ENCODE peak calls at places on chromosomes 2 and 18, in five cellular contexts. L is heart left ventricle, B is A549, V is neural progenitor cell, E is HL-60. K is an unnamed sample.

GRCh38 chr2:68715353-68716041 is 19.1 kb upstream of the ARHGAP25 start:
- DNase-seq in L (no peak), B (peak), V (peak), E (peak), K (peak)

GRCh38 chr2:239762742-239763269 is 262.3 kb downstream of the NDUFA10 start:
- DNase-seq in L (no peak), B (no peak), V (no peak), E (no peak), K (no peak)

GRCh38 chr18:76496200-76496890 is 1.3 kb upstream of the ZNF516 start:
- DNase-seq in L (peak), B (no peak), V (peak), E (peak), K (peak)

GRCh38 chr2:68377137-68377780 is 12.2 kb downstream of the PLEK start:
- DNase-seq in L (no peak), B (no peak), V (no peak), E (no peak), K (no peak)

GRCh38 chr2:24883946-24884345 is 36.1 kb downstream of the ADCY3 start:
- DNase-seq in L (no peak), B (no peak), V (no peak), E (no peak), K (no peak)

GRCh38 chr2:54088191-54088634 is 27.2 kb upstream of the ACYP2 start:
- DNase-seq in L (no peak), B (no peak), V (peak), E (no peak), K (no peak)

GRCh38 chr2:241909769-241910168 is 40.2 kb downstream of the RTP5 start:
- DNase-seq in L (no peak), B (no peak), V (no peak), E (no peak), K (no peak)

GRCh38 chr2:19674051-19675002 is 227.5 kb downstream of the TTC32 start:
- DNase-seq in L (no peak), B (no peak), V (no peak), E (no peak), K (no peak)

GRCh38 chr2:24247592-24247991 is 72.7 kb downstream of the FAM228A start:
- DNase-seq in L (no peak), B (no peak), V (no peak), E (no peak), K (no peak)

GRCh38 chr2:130910931-130911330 is 74.2 kb downstream of the ARHGEF4 start:
- DNase-seq in L (no peak), B (no peak), V (no peak), E (no peak), K (no peak)

GRCh38 chr2:55357907-55358306 is 61.7 kb downstream of the CCDC88A start:
- DNase-seq in L (no peak), B (no peak), V (no peak), E (no peak), K (no peak)

GRCh38 chr2:42725657-42726056 is 38.3 kb downstream of the OXER1 start:
- DNase-seq in L (no peak), B (no peak), V (no peak), E (no peak), K (no peak)

GRCh38 chr2:178886006-178886405 is 78.8 kb upstream of the TTN start:
- DNase-seq in L (no peak), B (no peak), V (no peak), E (no peak), K (no peak)

GRCh38 chr2:46200100-46200690 is 97.0 kb upstream of the EPAS1 start:
- DNase-seq in L (no peak), B (no peak), V (no peak), E (no peak), K (peak)

GRCh38 chr2:23445450-23445868 is 60.5 kb downstream of the KLHL29 start:
- DNase-seq in L (no peak), B (no peak), V (no peak), E (no peak), K (peak)

GRCh38 chr2:240467149-240467642 is 31.7 kb downstream of the GPC1 start:
- DNase-seq in L (peak), B (no peak), V (no peak), E (no peak), K (no peak)

GRCh38 chr2:73418343-73418742 is 32.7 kb downstream of the ALMS1 start:
- DNase-seq in L (peak), B (no peak), V (no peak), E (no peak), K (no peak)

GRCh38 chr2:149313512-149313972 is 16.8 kb upstream of the LYPD6 start:
- DNase-seq in L (no peak), B (peak), V (peak), E (peak), K (peak)

GRCh38 chr2:70104231-70105111 is 17.2 kb downstream of the PCBP1 start:
- DNase-seq in L (peak), B (no peak), V (no peak), E (peak), K (peak)
- H3K4me3 ChIP-seq in L (peak), B (no peak), V (no peak), E (no peak), K (peak)

GRCh38 chr18:80200171-80200931 is 47.0 kb downstream of the PARD6G start:
- DNase-seq in L (no peak), B (peak), V (peak), E (no peak), K (no peak)
- TF ChIP-seq CTCF in L (no peak), B (peak), V (peak), E (no peak), K (no peak)

GRCh38 chr2:152298754-152299153 is 36.2 kb upstream of the FMNL2 start:
- DNase-seq in L (no peak), B (no peak), V (no peak), E (no peak), K (no peak)
- H3K4me3 ChIP-seq in L (no peak), B (no peak), V (no peak), E (no peak), K (no peak)

DNA sequence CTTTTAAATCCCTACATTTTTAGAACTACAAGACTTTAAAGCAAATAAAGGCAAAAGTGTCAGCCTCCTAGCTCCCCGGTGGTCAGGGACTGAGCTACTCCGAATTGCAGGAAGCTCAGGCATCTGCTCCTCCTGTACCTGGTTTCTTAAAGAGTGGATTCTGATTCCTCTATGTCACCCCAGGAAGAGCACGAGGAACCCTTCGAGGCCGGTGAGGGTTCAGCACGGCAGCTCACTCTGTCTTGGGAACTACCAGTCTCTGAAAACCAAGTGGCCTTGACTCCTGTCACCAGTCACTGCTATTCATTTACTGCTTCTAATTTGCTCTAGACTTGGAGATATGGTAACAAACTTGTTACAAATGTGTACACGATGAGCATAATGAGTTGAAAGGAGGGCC is 2.3 kb downstream of the PER2 start:
- DNase-seq in L (no peak), B (no peak), V (no peak), E (no peak), K (no peak)
- TF ChIP-seq CTCF in L (no peak), B (no peak), V (no peak), E (no peak), K (no peak)

DNA sequence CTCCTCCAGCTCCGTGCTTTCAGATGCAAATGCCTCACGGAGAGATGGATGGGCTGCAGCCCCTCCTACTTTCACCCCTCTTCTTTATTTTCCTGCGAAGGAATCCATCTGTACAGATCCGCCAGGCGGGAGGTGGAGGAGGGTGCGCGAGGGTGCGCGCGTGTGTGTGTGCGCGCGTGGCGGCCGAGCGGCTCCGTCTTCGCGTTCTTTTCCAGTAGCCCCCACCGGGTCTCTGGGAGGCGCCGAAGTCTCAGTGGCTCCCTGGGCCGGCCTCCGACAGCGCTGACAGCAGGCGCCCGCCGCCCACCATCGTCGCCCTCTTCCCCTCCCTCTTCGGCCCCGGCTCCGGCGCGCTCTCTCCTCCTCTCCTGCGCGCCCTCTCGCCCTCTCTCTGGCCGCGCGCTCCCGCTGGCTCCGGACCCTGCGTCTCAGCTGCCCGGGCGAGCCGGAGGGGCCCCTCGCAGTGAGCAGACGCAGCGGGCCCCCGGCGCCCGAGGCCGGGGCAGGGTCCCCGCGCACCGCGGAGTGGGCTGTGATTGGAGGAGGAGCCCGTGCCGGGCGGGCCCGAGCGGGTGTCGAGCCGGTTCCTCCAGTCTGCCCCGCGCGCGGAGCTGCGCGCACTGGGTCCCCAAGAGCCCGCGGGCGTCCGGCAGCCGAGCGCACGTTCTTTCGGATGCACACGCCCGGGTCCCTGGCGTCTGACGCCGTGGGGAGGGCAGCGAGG is at the start of gene CDH7:
- DNase-seq in L (no peak), B (no peak), V (peak), E (no peak), K (no peak)
- H3K4me3 ChIP-seq in L (peak), B (peak), V (peak), E (no peak), K (no peak)

GRCh38 chr2:207766697-207767460 is 2.8 kb downstream of the FZD5 start:
- DNase-seq in L (no peak), B (no peak), V (peak), E (no peak), K (peak)
- TF ChIP-seq CTCF in L (no peak), B (no peak), V (no peak), E (no peak), K (no peak)